ENCODE peak calls at places on chromosomes 12 and 14, in five cellular contexts. N is progenitor cell of endocrine pancreas, E is WTC11, F is endothelial cell of umbilical vein, G is AG09319. P is an unnamed sample.

GRCh38 chr14:89773644-89774316 is 180.8 kb downstream of the EFCAB11 start:
- DNase-seq in N (peak), G (no peak), F (peak), E (peak), P (peak)

GRCh38 chr12:87383705-87384104 is 645.5 kb downstream of the C12orf50 start:
- DNase-seq in E (no peak), N (no peak), G (no peak), F (no peak), P (no peak)

GRCh38 chr12:57535764-57536596 is 11.0 kb downstream of the DCTN2 start:
- DNase-seq in F (no peak), E (no peak), G (no peak), N (no peak), P (no peak)

GRCh38 chr14:102813691-102814090 is 36.4 kb downstream of the TRAF3 start:
- DNase-seq in F (no peak), N (no peak), E (no peak), G (no peak), P (no peak)

GRCh38 chr12:84712747-84713146 is 199.9 kb downstream of the SLC6A15 start:
- DNase-seq in F (no peak), G (no peak), E (no peak), N (no peak), P (no peak)

GRCh38 chr12:91343010-91343409 is 160.4 kb upstream of the DCN start:
- DNase-seq in N (no peak), G (no peak), E (no peak), F (no peak), P (no peak)

GRCh38 chr14:93676416-93676958 is 111.8 kb downstream of the PRIMA1 start:
- DNase-seq in G (no peak), F (no peak), E (no peak), N (no peak), P (no peak)

GRCh38 chr12:57057037-57057436 is 7.1 kb upstream of the MYO1A start:
- DNase-seq in F (no peak), N (no peak), G (no peak), E (no peak), P (no peak)

GRCh38 chr12:53764630-53765029 is 12.9 kb upstream of the CISTR start:
- DNase-seq in G (no peak), F (no peak), E (no peak), N (no peak), P (no peak)

GRCh38 chr14:36940476-36940875 is 231.9 kb downstream of the SLC25A21 start:
- DNase-seq in N (no peak), E (no peak), G (peak), F (no peak), P (no peak)

GRCh38 chr12:31813305-31813704 is 84.5 kb upstream of the AMN1 start:
- DNase-seq in F (peak), G (no peak), N (no peak), E (no peak), P (no peak)

GRCh38 chr14:21995332-21995731 is 321.7 kb upstream of the OR4E1 start:
- DNase-seq in F (no peak), N (no peak), E (no peak), G (no peak), P (no peak)

GRCh38 chr12:115149685-115150378 is 465.9 kb upstream of the TBX3 start:
- DNase-seq in E (no peak), G (peak), F (no peak), N (no peak), P (no peak)

GRCh38 chr14:73472182-73473114 is 14.1 kb upstream of the NUMB start:
- DNase-seq in G (no peak), F (peak), E (no peak), N (no peak), P (no peak)

GRCh38 chr12:39503445-39503844 is 60.5 kb upstream of the KIF21A start:
- DNase-seq in N (no peak), E (no peak), G (no peak), F (peak), P (no peak)

GRCh38 chr12:38961683-38962082 is 56.3 kb upstream of the CPNE8 start:
- DNase-seq in N (no peak), E (no peak), G (no peak), F (no peak), P (no peak)

GRCh38 chr12:45991289-45992249 is 1.2 kb upstream of the SCAF11 start:
- DNase-seq in F (peak), N (peak), G (no peak), E (peak), P (peak)

GRCh38 chr12:29234965-29235364 is 85.9 kb downstream of the FAR2 start:
- DNase-seq in N (no peak), F (peak), G (no peak), E (no peak), P (no peak)

GRCh38 chr12:117090816-117091711 is 8.2 kb downstream of the TESC start:
- DNase-seq in G (no peak), F (no peak), N (no peak), E (no peak), P (no peak)

GRCh38 chr12:89349814-89350213 is 2.5 kb downstream of the DUSP6 start:
- DNase-seq in F (peak), E (peak), G (no peak), N (no peak), P (no peak)

GRCh38 chr12:50101663-50102062 is 2.1 kb upstream of the GPD1 start:
- DNase-seq in N (no peak), F (peak), G (no peak), E (peak), P (no peak)

GRCh38 chr12:89334770-89335169 is 17.5 kb downstream of the DUSP6 start:
- DNase-seq in F (no peak), G (no peak), E (no peak), N (no peak), P (no peak)

GRCh38 chr14:51490205-51490604 is 161.5 kb upstream of the FRMD6 start:
- DNase-seq in E (no peak), G (no peak), N (no peak), F (no peak), P (no peak)

GRCh38 chr12:72957454-72957853 is 685.3 kb downstream of the TRHDE start:
- DNase-seq in N (no peak), E (no peak), G (no peak), F (no peak), P (no peak)

GRCh38 chr14:21997300-21997699 is 323.7 kb upstream of the OR4E1 start:
- DNase-seq in E (peak), F (peak), G (no peak), N (no peak), P (peak)

P was measured in activated CD4-positive, alpha-beta memory T cell treated with anti-CD3 and anti-CD28 coated beads, Interleukin-2, amount 10 ng/mL, durations not matched to agents 7 days and 5 days.